ENCODE peak calls at places on chromosomes 16 and 17, in eight cellular contexts. N is Panc1, V is left ventricle myocardium inferior, T is heart left ventricle, O is right lobe of liver, C is glutamatergic neuron, J is cardiac muscle cell, W is breast epithelium. Y is an unnamed sample.
A peak's percentile ranks its signal among the peaks of the same experiment; 100 is the strongest.

GRCh38 chr17:77391668-77392375 is 251.1 kb downstream of the SEC14L1 start:
- DNase-seq in N (peak; percentile 54), O (no peak), T (no peak), V (peak; percentile 57), C (no peak), J (peak; percentile 90), W (no peak), Y (peak; percentile 94)

GRCh38 chr17:75837899-75838298 is 6.3 kb downstream of the UNC13D start:
- DNase-seq in C (no peak), O (no peak), N (no peak), T (no peak), J (no peak), W (no peak), V (no peak), Y (no peak)

GRCh38 chr16:82638095-82638798 is 11.5 kb downstream of the CDH13 start:
- DNase-seq in J (peak; percentile 81), T (no peak), C (no peak), W (no peak), V (no peak), O (no peak), N (no peak), Y (no peak)

GRCh38 chr17:44916059-44916780 is 920 bp upstream of the GFAP start:
- DNase-seq in O (no peak), V (no peak), W (peak; percentile 42), N (no peak), T (peak; percentile 26), C (no peak), J (no peak), Y (no peak)

GRCh38 chr16:27699540-27699939 is 149.6 kb downstream of the KATNIP start:
- DNase-seq in V (no peak), J (no peak), W (peak; percentile 7), O (no peak), N (no peak), C (no peak), T (no peak), Y (no peak)

GRCh38 chr16:88870608-88871348 is 4.3 kb upstream of the PABPN1L start:
- DNase-seq in V (no peak), O (no peak), J (no peak), T (no peak), N (no peak), W (no peak), C (peak; percentile 57), Y (no peak)

GRCh38 chr17:48711128-48711527 is 11.2 kb downstream of the PRAC1 start:
- DNase-seq in O (no peak), V (no peak), T (no peak), C (no peak), N (no peak), W (no peak), J (no peak), Y (no peak)

GRCh38 chr17:57604771-57605733 is 140.0 kb downstream of the CCDC182 start:
- DNase-seq in J (peak; percentile 68), W (peak; percentile 24), C (peak; percentile 35), N (no peak), T (no peak), O (no peak), V (peak; percentile 54), Y (no peak)

GRCh38 chr17:4748687-4749086 is 9.0 kb upstream of the CXCL16 start:
- DNase-seq in O (no peak), N (no peak), V (no peak), C (no peak), J (peak; percentile 29), W (no peak), T (no peak), Y (no peak)

GRCh38 chr16:22641030-22641671 is 130.5 kb downstream of the NPIPB5 start:
- DNase-seq in C (no peak), T (no peak), J (peak; percentile 50), O (no peak), N (no peak), W (no peak), V (no peak), Y (no peak)

GRCh38 chr17:69735285-69735684 is 320.8 kb downstream of the MAP2K6 start:
- DNase-seq in N (no peak), O (no peak), T (no peak), W (no peak), C (no peak), J (no peak), V (no peak), Y (no peak)

GRCh38 chr17:48549909-48550308 is 5.0 kb upstream of the HOXB2 start:
- DNase-seq in V (no peak), W (no peak), C (no peak), N (no peak), O (no peak), T (no peak), J (no peak), Y (no peak)

GRCh38 chr17:49851387-49852291 is 3.8 kb upstream of the TAC4 start:
- DNase-seq in C (peak; percentile 88), O (peak; percentile 72), W (peak; percentile 72), T (peak; percentile 89), J (peak; percentile 86), V (peak; percentile 81), N (no peak), Y (peak; percentile 20)

GRCh38 chr16:27743963-27744362 is 194.0 kb downstream of the KATNIP start:
- DNase-seq in T (no peak), V (no peak), N (no peak), C (no peak), W (no peak), J (no peak), O (no peak), Y (no peak)

GRCh38 chr16:84223456-84223855 is 16.4 kb downstream of the KCNG4 start:
- DNase-seq in N (no peak), T (no peak), W (no peak), J (no peak), O (no peak), C (no peak), V (no peak), Y (no peak)

GRCh38 chr16:35134471-35134870 is 1675.1 kb downstream of the TP53TG3F start:
- DNase-seq in T (no peak), V (no peak), N (peak; percentile 71), C (no peak), W (no peak), O (no peak), J (no peak), Y (no peak)

GRCh38 chr16:11914210-11914758 is 1.5 kb downstream of the GSPT1 start:
- DNase-seq in N (no peak), V (no peak), C (no peak), W (no peak), J (no peak), O (no peak), T (no peak), Y (no peak)

GRCh38 chr17:61414141-61414935 is 14.7 kb downstream of the TBX2 start:
- DNase-seq in N (no peak), O (peak; percentile 54), V (no peak), W (peak; percentile 52), J (peak; percentile 48), C (no peak), T (no peak), Y (no peak)

DNA sequence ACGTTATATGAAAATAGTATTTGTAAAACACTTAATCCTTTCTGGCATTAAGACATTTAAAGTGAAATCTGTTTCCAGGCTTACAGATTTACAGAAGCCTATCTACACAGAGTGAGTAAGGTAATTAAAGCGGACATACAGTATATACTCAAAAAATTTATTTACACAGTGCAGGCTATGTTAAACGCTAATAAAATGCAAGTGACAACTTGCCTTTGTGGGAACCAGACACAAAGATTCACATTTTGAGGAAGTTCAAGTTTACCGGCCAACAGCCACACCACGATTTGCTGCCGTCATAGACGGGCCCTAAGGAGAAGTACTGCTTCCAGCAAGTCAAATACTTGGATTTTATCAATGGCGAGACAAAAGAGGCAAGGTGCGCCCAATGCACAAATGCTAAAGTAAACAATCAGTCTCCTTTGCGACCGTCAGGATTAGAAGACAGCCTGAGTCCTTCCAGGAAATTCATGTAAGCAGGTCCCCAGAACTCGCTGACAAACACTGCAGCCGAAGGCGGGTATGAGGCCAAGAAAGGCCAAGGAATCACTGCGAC is 799 bp downstream of the VPS35 start:
- DNase-seq in C (no peak), N (no peak), W (no peak), T (no peak), V (peak; percentile 25), O (peak; percentile 58), J (peak; percentile 30), Y (no peak)
- TF ChIP-seq CTCF in C (no peak), N (peak; percentile 29), W (no peak), T (no peak), V (no peak), O (no peak), J (peak; percentile 29), Y (no peak)

GRCh38 chr17:18026408-18026776 is 12.6 kb downstream of the ATPAF2 start:
- DNase-seq in C (no peak), V (peak; percentile 56), W (no peak), T (peak; percentile 71), O (no peak), N (no peak), J (peak; percentile 88), Y (peak; percentile 45)

GRCh38 chr17:18028114-18028513 is 10.9 kb downstream of the ATPAF2 start:
- DNase-seq in C (no peak), V (no peak), O (no peak), W (no peak), T (no peak), N (no peak), J (no peak), Y (no peak)

GRCh38 chr17:18028684-18029540 is 10.1 kb downstream of the ATPAF2 start:
- DNase-seq in C (no peak), W (no peak), O (no peak), N (no peak), J (no peak), T (no peak), V (no peak), Y (no peak)

GRCh38 chr17:18027280-18027679 is 11.7 kb downstream of the ATPAF2 start:
- DNase-seq in N (no peak), J (peak; percentile 19), V (peak; percentile 39), T (no peak), C (no peak), O (peak; percentile 80), W (no peak), Y (no peak)

GRCh38 chr17:18025596-18026407 is 13.2 kb downstream of the ATPAF2 start:
- DNase-seq in C (no peak), V (no peak), N (no peak), O (no peak), J (peak; percentile 39), T (no peak), W (no peak), Y (peak; percentile 24)
- TF ChIP-seq CTCF in C (no peak), V (no peak), N (no peak), O (no peak), J (no peak), T (no peak), W (no peak), Y (no peak)

GRCh38 chr17:36673068-36673467 is 71.7 kb downstream of the MRM1 start:
- DNase-seq in J (no peak), T (no peak), O (no peak), W (no peak), C (no peak), N (no peak), V (no peak), Y (no peak)
- TF ChIP-seq CTCF in J (no peak), T (no peak), O (no peak), W (no peak), C (no peak), N (no peak), V (no peak), Y (no peak)

DNA sequence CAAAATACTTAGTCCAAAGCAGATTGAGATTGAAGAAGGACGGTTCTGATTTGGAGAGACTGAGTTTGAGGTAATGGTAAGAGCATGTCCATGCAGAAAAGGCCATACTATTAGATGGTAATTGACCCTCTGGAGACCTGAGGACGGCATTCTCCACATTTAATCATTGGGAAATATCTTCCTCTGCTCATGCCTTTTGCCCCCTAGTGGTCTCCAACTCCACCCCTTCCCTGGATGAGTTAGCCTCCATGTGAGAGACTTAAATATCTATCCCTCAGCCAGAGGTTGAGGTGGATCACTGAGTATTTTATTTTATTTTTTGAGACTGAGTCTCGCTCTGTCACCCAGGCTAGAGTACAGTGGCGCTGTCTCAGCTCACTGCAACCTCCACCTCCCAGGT is 10.4 kb upstream of the OR3A1 start:
- DNase-seq in C (no peak), V (no peak), J (no peak), N (no peak), W (no peak), O (no peak), T (no peak), Y (no peak)
- TF ChIP-seq CTCF in C (no peak), V (no peak), J (no peak), N (no peak), W (no peak), O (no peak), T (no peak), Y (no peak)